ENCODE peak calls at places on chromosomes 12 and 14, in eight cellular contexts. G, F, L, X, S, J, U and E are unnamed samples.

GRCh38 chr12:45655186-45655585 is 74.3 kb upstream of the ARID2 start:
- DNase-seq in G (peak), F (peak), L (no peak), X (no peak), S (no peak), J (no peak), U (no peak), E (peak)

GRCh38 chr12:1500095-1500801 is 94.1 kb downstream of the FBXL14 start:
- DNase-seq in G (peak), F (no peak), L (no peak), X (peak), S (no peak), J (no peak), U (no peak), E (no peak)

GRCh38 chr12:6374028-6374780 is 1.2 kb downstream of the SCNN1A start:
- DNase-seq in G (no peak), F (no peak), L (no peak), X (no peak), S (no peak), J (peak), U (no peak), E (no peak)

GRCh38 chr12:91441236-91441635 is 258.6 kb upstream of the DCN start:
- DNase-seq in G (no peak), F (no peak), L (no peak), X (no peak), S (no peak), J (no peak), U (no peak), E (no peak)

GRCh38 chr12:76636141-76636692 is 76.6 kb upstream of the OSBPL8 start:
- DNase-seq in G (peak), F (no peak), L (no peak), X (no peak), S (no peak), J (no peak), U (no peak), E (no peak)

GRCh38 chr12:63944586-63945228 is 100.2 kb downstream of the SRGAP1 start:
- DNase-seq in G (no peak), F (peak), L (no peak), X (no peak), S (no peak), J (no peak), U (no peak), E (no peak)

GRCh38 chr14:101721951-101722661 is 39.4 kb upstream of the PPP2R5C start:
- DNase-seq in G (no peak), F (no peak), L (no peak), X (peak), S (no peak), J (no peak), U (no peak), E (peak)

GRCh38 chr14:84575681-84576080 is 954.3 kb upstream of the FLRT2 start:
- DNase-seq in G (no peak), F (no peak), L (no peak), X (no peak), S (no peak), J (no peak), U (no peak), E (no peak)

GRCh38 chr12:122944588-122944987 is 21.7 kb downstream of the ABCB9 start:
- DNase-seq in G (peak), F (no peak), L (no peak), X (peak), S (no peak), J (peak), U (peak), E (no peak)

GRCh38 chr12:19764408-19764807 is 325.1 kb downstream of the AEBP2 start:
- DNase-seq in G (peak), F (no peak), L (no peak), X (peak), S (no peak), J (no peak), U (no peak), E (no peak)

GRCh38 chr14:57512221-57512620 is 18.6 kb upstream of the CCDC198 start:
- DNase-seq in G (no peak), F (no peak), L (no peak), X (no peak), S (no peak), J (no peak), U (no peak), E (no peak)

GRCh38 chr12:62335057-62335456 is 74.9 kb downstream of the USP15 start:
- DNase-seq in G (no peak), F (no peak), L (no peak), X (no peak), S (no peak), J (no peak), U (no peak), E (no peak)

GRCh38 chr14:37051153-37051552 is 121.3 kb downstream of the SLC25A21 start:
- DNase-seq in G (no peak), F (no peak), L (no peak), X (peak), S (no peak), J (no peak), U (no peak), E (no peak)

GRCh38 chr14:21191809-21192446 is 36.1 kb upstream of the OR5AU1 start:
- DNase-seq in G (no peak), F (peak), L (peak), X (peak), S (peak), J (peak), U (peak), E (peak)

GRCh38 chr14:68878908-68879307 is 86.0 kb upstream of the ZFP36L1 start:
- DNase-seq in G (no peak), F (no peak), L (no peak), X (no peak), S (no peak), J (no peak), U (no peak), E (no peak)

GRCh38 chr12:92552412-92553108 is 150.2 kb upstream of the PLEKHG7 start:
- DNase-seq in G (peak), F (no peak), L (no peak), X (no peak), S (no peak), J (no peak), U (no peak), E (no peak)

GRCh38 chr12:12954361-12954760 is 2.4 kb upstream of the GPRC5D start:
- DNase-seq in G (peak), F (no peak), L (no peak), X (peak), S (no peak), J (no peak), U (no peak), E (no peak)

GRCh38 chr14:99408286-99408970 is 72.2 kb downstream of the SETD3 start:
- DNase-seq in G (no peak), F (no peak), L (no peak), X (no peak), S (no peak), J (peak), U (no peak), E (no peak)
- H3K9ac ChIP-seq in G (no peak), F (no peak), L (no peak), X (no peak), S (no peak), J (no peak), U (no peak), E (no peak)

GRCh38 chr12:42332301-42332894 is 6.4 kb downstream of the PPHLN1 start:
- DNase-seq in G (peak), F (peak), L (peak), X (peak), S (no peak), J (no peak), U (peak), E (no peak)
- H3K9ac ChIP-seq in G (no peak), F (no peak), L (no peak), X (no peak), S (no peak), J (no peak), U (no peak), E (no peak)

DNA sequence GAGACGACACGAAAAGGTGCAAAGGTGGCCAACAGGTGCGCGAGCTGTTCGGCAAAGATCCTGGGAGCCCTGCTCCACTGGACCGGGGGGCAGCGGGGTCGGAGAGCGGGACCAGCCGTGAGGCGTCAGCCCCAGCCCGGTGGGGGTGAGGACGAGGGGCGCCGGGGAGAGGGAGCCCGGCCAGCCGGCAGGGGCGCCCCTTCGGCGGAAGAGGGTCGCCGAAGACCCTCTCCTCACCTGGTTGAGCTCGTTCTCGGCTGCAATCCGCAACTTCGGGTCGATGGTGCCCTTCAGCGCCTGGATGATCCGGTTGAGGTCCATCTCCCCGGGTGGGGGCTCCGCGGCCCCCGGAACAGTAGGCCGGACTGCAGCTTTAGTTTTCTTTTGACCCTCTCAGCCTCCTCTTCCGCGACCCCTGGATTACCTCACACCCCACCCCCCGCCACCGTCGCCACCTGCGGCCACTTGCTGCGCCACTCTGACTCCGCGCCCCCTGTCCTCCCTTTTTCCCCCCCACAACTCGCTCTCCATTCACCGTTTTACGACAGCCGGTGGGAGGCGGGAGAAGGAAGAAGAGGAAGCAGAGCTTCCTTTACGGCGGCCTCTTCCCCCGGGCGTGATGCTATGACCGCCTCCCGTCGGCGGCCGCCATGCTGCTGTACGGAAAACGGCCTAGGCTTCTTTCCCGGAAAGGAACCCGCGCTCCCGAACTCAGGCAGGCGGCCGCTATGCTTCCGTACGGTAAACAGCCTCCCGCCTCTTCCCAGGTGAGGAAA is at the start of gene IPO8:
- DNase-seq in G (peak), F (peak), L (peak), X (peak), S (peak), J (peak), U (peak), E (peak)
- H3K9ac ChIP-seq in G (peak), F (peak), L (peak), X (peak), S (peak), J (peak), U (peak), E (peak)

DNA sequence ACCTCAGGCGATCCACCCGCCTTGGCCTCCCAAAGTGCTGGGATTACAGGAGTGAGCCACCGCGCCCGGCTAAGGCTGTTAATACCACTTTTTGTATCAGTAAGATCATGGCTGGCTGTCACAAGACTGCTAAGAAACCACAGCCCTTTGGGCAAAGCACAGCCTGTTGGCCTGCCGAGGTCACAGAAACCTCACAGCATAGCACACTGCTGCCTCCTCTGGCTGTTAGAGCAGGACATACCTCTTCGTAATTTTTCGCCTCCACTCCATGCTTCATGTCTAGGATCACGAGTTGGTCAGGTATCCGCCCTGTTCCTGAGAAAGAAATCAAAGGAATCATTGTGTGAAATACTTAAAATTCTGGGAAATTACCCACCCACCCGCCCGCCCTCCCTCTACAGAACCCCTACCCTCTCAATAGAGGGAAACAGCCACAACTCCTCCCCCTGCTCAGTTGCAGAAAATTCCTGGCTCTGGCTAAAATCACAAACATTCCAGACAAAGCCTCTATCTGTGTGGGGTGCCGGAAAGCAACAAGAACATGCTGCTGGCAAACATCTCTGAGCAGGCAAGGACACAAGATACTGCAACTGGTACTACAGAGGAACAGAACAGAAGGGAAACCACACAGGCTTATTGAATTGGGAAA is 20.7 kb upstream of the NEK9 start:
- DNase-seq in G (peak), F (no peak), L (no peak), X (peak), S (peak), J (peak), U (no peak), E (peak)
- H3K9ac ChIP-seq in G (no peak), F (no peak), L (no peak), X (peak), S (no peak), J (no peak), U (no peak), E (no peak)